ENCODE peak calls at places on chromosome 15, in four cellular contexts. L, W, N and Y are unnamed samples.

GRCh38 chr15:50137330-50137761 is 18.3 kb upstream of the ATP8B4 start:
- DNase-seq in W (no peak), N (no peak), L (no peak), Y (no peak)

GRCh38 chr15:79837846-79838245 is 59.0 kb downstream of the MTHFS start:
- DNase-seq in W (no peak), N (no peak), L (no peak), Y (no peak)

GRCh38 chr15:68983821-68984517 is 30.5 kb upstream of the NOX5 start:
- DNase-seq in L (no peak), N (no peak), W (no peak), Y (no peak)

GRCh38 chr15:89964555-89964954 is 36.6 kb upstream of the ZNF710 start:
- DNase-seq in L (no peak), W (no peak), N (no peak), Y (no peak)

GRCh38 chr15:40955930-40956542 is 2.8 kb downstream of the CHAC1 start:
- DNase-seq in N (no peak), W (no peak), L (no peak), Y (no peak)

GRCh38 chr15:90174140-90174891 is 26.8 kb upstream of the SEMA4B start:
- DNase-seq in N (no peak), L (no peak), W (no peak), Y (no peak)

GRCh38 chr15:71800835-71801745 is 9.3 kb upstream of the NR2E3 start:
- DNase-seq in W (no peak), L (peak), N (no peak), Y (no peak)

GRCh38 chr15:64232400-64232799 is 69.6 kb upstream of the PPIB start:
- DNase-seq in L (no peak), N (no peak), W (no peak), Y (no peak)

GRCh38 chr15:40248006-40248783 is 9.3 kb downstream of the PAK6 start:
- DNase-seq in N (no peak), L (no peak), W (no peak), Y (no peak)

GRCh38 chr15:39874890-39875549 is 45.0 kb downstream of the GPR176 start:
- DNase-seq in L (peak), N (no peak), W (no peak), Y (peak)

GRCh38 chr15:30827625-30828303 is 76.0 kb upstream of the FAN1 start:
- DNase-seq in L (no peak), W (no peak), N (no peak), Y (no peak)

GRCh38 chr15:69557340-69558137 is 104.9 kb downstream of the RPLP1 start:
- DNase-seq in L (peak), W (no peak), N (no peak), Y (no peak)

GRCh38 chr15:86863226-86863915 is 783.7 kb downstream of the AGBL1 start:
- DNase-seq in N (no peak), W (no peak), L (no peak), Y (no peak)

GRCh38 chr15:89556413-89557262 is 18.6 kb upstream of the TICRR start:
- DNase-seq in L (peak), N (no peak), W (peak), Y (peak)

GRCh38 chr15:90407871-90408317 is 19.9 kb downstream of the IQGAP1 start:
- DNase-seq in N (peak), W (peak), L (no peak), Y (no peak)

GRCh38 chr15:63978511-63979226 is 67.6 kb downstream of the DAPK2 start:
- DNase-seq in N (no peak), W (no peak), L (no peak), Y (no peak)

GRCh38 chr15:90060797-90061196 is 41.5 kb downstream of the IDH2 start:
- DNase-seq in L (no peak), N (no peak), W (no peak), Y (no peak)